ENCODE peak calls at places on chromosome 12, in nine cellular contexts. I, K, U, S, C, W, H, Q and F are unnamed samples. For H3K36me3, the result is how much of the 10 kb centered on the place peaks cover.

GRCh38 chr12:11765817-11766794 is 116.6 kb downstream of the ETV6 start:
- DNase-seq in W (no peak), H (peak), I (peak), K (no peak), C (peak), S (no peak), Q (no peak), U (no peak), F (no peak)

GRCh38 chr12:13864081-13864673 is 117.2 kb downstream of the GRIN2B start:
- DNase-seq in K (peak), Q (peak), W (peak), H (peak), C (peak), S (peak), U (peak), I (peak), F (peak)

GRCh38 chr12:11836282-11836963 is 186.9 kb downstream of the ETV6 start:
- DNase-seq in U (no peak), Q (no peak), H (peak), K (no peak), I (no peak), S (no peak), W (no peak), C (no peak), F (no peak)

GRCh38 chr12:13049816-13050215 is 5.6 kb downstream of the FAM234B start:
- DNase-seq in U (no peak), Q (no peak), S (no peak), C (no peak), K (no peak), H (no peak), I (peak), W (peak), F (no peak)

GRCh38 chr12:108622425-108622824 is 11.3 kb downstream of the SELPLG start:
- DNase-seq in Q (no peak), I (no peak), C (no peak), S (no peak), H (peak), K (no peak), W (peak), U (no peak), F (no peak)

GRCh38 chr12:90246673-90247072 is 538.0 kb upstream of the ATP2B1 start:
- DNase-seq in I (no peak), W (no peak), H (no peak), U (no peak), C (no peak), K (no peak), S (no peak), Q (no peak), F (no peak)

GRCh38 chr12:114481200-114481535 is 75.2 kb upstream of the TBX5 start:
- DNase-seq in C (no peak), H (no peak), Q (no peak), U (no peak), K (peak), I (no peak), W (no peak), S (no peak), F (no peak)

GRCh38 chr12:117188961-117189724 is 1.1 kb downstream of the FBXO21 start:
- DNase-seq in C (no peak), K (no peak), S (no peak), H (no peak), U (peak), I (peak), Q (no peak), W (peak), F (no peak)

GRCh38 chr12:1532796-1533195 is 61.6 kb downstream of the FBXL14 start:
- DNase-seq in C (no peak), W (no peak), I (no peak), Q (no peak), H (no peak), S (no peak), U (no peak), K (no peak), F (no peak)

GRCh38 chr12:29216797-29217583 is 67.9 kb downstream of the FAR2 start:
- DNase-seq in H (no peak), W (no peak), I (peak), Q (no peak), K (no peak), C (no peak), S (no peak), U (no peak), F (no peak)

GRCh38 chr12:1859643-1860042 is 39.3 kb downstream of the LRTM2 start:
- DNase-seq in S (no peak), C (no peak), H (no peak), Q (no peak), I (no peak), W (peak), U (peak), K (no peak), F (no peak)

GRCh38 chr12:14260011-14260993 is 105.2 kb upstream of the ATF7IP start:
- DNase-seq in H (peak), S (peak), U (peak), K (peak), W (peak), C (peak), I (peak), Q (peak), F (no peak)

GRCh38 chr12:9323144-9323681 is 115.0 kb upstream of the PZP start:
- DNase-seq in S (no peak), C (no peak), W (no peak), I (no peak), Q (no peak), H (no peak), U (no peak), K (no peak), F (no peak)

GRCh38 chr12:108648371-108648770 is 14.7 kb upstream of the SELPLG start:
- DNase-seq in K (no peak), C (no peak), U (no peak), H (no peak), S (no peak), I (no peak), W (no peak), Q (no peak), F (no peak)

GRCh38 chr12:24553259-24553658 is 395.6 kb downstream of the BCAT1 start:
- DNase-seq in H (no peak), C (no peak), I (no peak), K (no peak), Q (no peak), U (no peak), W (no peak), S (no peak), F (no peak)

GRCh38 chr12:118103231-118103600 is 595 bp downstream of the VSIG10 start:
- DNase-seq in H (no peak), U (peak), C (no peak), S (no peak), K (peak), W (no peak), I (peak), Q (no peak), F (no peak)

GRCh38 chr12:123250471-123251383 is 17.5 kb downstream of the MTRFR start:
- DNase-seq in U (peak), C (peak), Q (peak), K (no peak), W (no peak), S (peak), H (peak), I (peak), F (no peak)

GRCh38 chr12:111068281-111068680 is 147.9 kb upstream of the MYL2 start:
- DNase-seq in S (no peak), W (no peak), U (no peak), I (no peak), Q (no peak), K (peak), C (no peak), H (no peak), F (no peak)
- TF ChIP-seq CTCF in S (no peak), W (no peak), U (no peak), I (no peak), Q (no peak), K (no peak), C (no peak), H (no peak), F (no peak)

GRCh38 chr12:42145552-42146215 is 1.0 kb upstream of the GXYLT1 start:
- DNase-seq in S (no peak), Q (no peak), C (no peak), I (no peak), W (no peak), U (peak), K (peak), H (no peak), F (no peak)
- H3K4me3 ChIP-seq in S (no peak), Q (no peak), C (peak), I (peak), W (peak), U (peak), K (no peak), H (peak), F (peak)

GRCh38 chr12:4080213-4080612 is 193.3 kb upstream of the CCND2 start:
- DNase-seq in Q (no peak), K (no peak), C (no peak), U (no peak), S (no peak), W (no peak), I (no peak), H (no peak), F (no peak)
- H3K36me3 ChIP-seq in Q (under half), K (under half), C (under half), U (under half), S (under half), W (under half), I (under half), H (under half), F (under half)

GRCh38 chr12:43501705-43502104 is 50.3 kb downstream of the ADAMTS20 start:
- DNase-seq in H (no peak), Q (no peak), K (peak), C (no peak), I (peak), U (peak), S (no peak), W (peak), F (no peak)
- TF ChIP-seq CTCF in H (no peak), Q (peak), K (peak), C (no peak), I (peak), U (peak), S (peak), W (peak), F (no peak)

GRCh38 chr12:103736572-103736971 is 104.5 kb downstream of the NT5DC3 start:
- DNase-seq in S (no peak), Q (no peak), I (no peak), U (no peak), H (no peak), K (no peak), W (no peak), C (no peak), F (no peak)

GRCh38 chr12:103742349-103742784 is 98.7 kb downstream of the NT5DC3 start:
- DNase-seq in U (peak), H (no peak), C (peak), I (peak), Q (no peak), S (no peak), K (no peak), W (no peak), F (no peak)

GRCh38 chr12:103737881-103738280 is 103.2 kb downstream of the NT5DC3 start:
- DNase-seq in K (no peak), I (no peak), H (no peak), W (no peak), Q (no peak), U (no peak), S (no peak), C (no peak), F (no peak)

GRCh38 chr12:103743788-103744187 is 97.2 kb downstream of the NT5DC3 start:
- DNase-seq in Q (no peak), W (no peak), K (no peak), U (no peak), S (no peak), I (no peak), H (no peak), C (no peak), F (no peak)

DNA sequence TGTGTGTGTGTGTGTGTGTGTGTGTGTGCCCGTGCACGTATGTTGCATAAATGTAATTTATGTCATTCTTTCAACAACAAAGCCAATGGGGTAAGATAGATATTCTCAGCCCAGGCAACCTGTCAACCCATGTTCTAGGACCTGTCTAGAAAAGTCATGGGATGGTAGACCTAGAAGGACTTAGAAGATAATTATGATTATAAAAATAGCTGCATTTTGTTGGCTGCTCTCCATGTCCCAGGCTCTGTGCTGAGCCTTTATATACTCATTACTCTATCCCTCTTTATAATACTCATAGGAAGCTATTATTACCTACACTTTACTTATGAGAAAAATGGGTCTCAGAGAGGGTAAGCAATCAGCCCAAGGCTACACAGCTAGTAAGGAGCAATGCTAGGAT is 101.5 kb downstream of the NT5DC3 start:
- DNase-seq in W (no peak), U (no peak), K (no peak), H (no peak), Q (no peak), S (no peak), I (no peak), C (no peak), F (no peak)
- H3K4me3 ChIP-seq in W (no peak), U (no peak), K (no peak), H (no peak), Q (no peak), S (no peak), I (no peak), C (no peak), F (no peak)

GRCh38 chr12:104455594-104456416 is 943 bp upstream of the CHST11 start:
- DNase-seq in K (no peak), U (peak), Q (no peak), H (no peak), I (no peak), S (no peak), C (no peak), W (no peak), F (no peak)

GRCh38 chr12:104450700-104451099 is 6.0 kb upstream of the CHST11 start:
- DNase-seq in I (no peak), W (no peak), C (no peak), K (no peak), S (no peak), H (no peak), Q (no peak), U (no peak), F (no peak)

GRCh38 chr12:104454997-104455396 is 1.8 kb upstream of the CHST11 start:
- DNase-seq in H (no peak), C (no peak), K (no peak), Q (no peak), S (no peak), U (peak), I (peak), W (no peak), F (no peak)

GRCh38 chr12:104452046-104452445 is 4.7 kb upstream of the CHST11 start:
- DNase-seq in Q (no peak), W (no peak), I (no peak), K (no peak), H (no peak), S (no peak), C (no peak), U (no peak), F (no peak)

GRCh38 chr12:104453133-104453532 is 3.6 kb upstream of the CHST11 start:
- DNase-seq in I (no peak), C (no peak), Q (no peak), S (no peak), K (no peak), W (no peak), U (no peak), H (no peak), F (no peak)
- H3K36me3 ChIP-seq in I (under half), C (under half), Q (under half), S (under half), K (under half), W (under half), U (under half), H (under half), F (under half)

GRCh38 chr12:57009949-57010626 is 3.7 kb upstream of the ZBTB39 start:
- DNase-seq in S (no peak), U (no peak), W (no peak), I (no peak), Q (no peak), K (no peak), H (no peak), C (no peak), F (no peak)

GRCh38 chr12:57010627-57011224 is 4.4 kb upstream of the ZBTB39 start:
- DNase-seq in H (no peak), Q (no peak), W (no peak), C (no peak), K (no peak), U (no peak), S (no peak), I (no peak), F (no peak)

GRCh38 chr12:57011438-57012424 is 4.6 kb downstream of the TAC3 start:
- DNase-seq in H (no peak), S (no peak), U (no peak), I (no peak), W (no peak), C (no peak), K (no peak), Q (no peak), F (no peak)

GRCh38 chr12:57016348-57016747 is at the start of gene TAC3:
- DNase-seq in H (no peak), K (peak), S (no peak), Q (no peak), U (no peak), C (no peak), W (no peak), I (no peak), F (no peak)

GRCh38 chr12:57012600-57013465 is 3.5 kb downstream of the TAC3 start:
- DNase-seq in H (no peak), S (no peak), U (no peak), Q (no peak), C (no peak), I (no peak), W (no peak), K (no peak), F (no peak)
- TF ChIP-seq CTCF in H (no peak), S (no peak), U (no peak), Q (no peak), C (no peak), I (no peak), W (peak), K (no peak), F (no peak)

GRCh38 chr12:51943346-51943745 is 8.2 kb upstream of the ACVR1B start:
- DNase-seq in I (no peak), H (no peak), K (no peak), U (no peak), Q (no peak), C (no peak), W (no peak), S (no peak), F (no peak)

GRCh38 chr12:51941669-51942455 is 9.6 kb upstream of the ACVR1B start:
- DNase-seq in H (no peak), I (no peak), S (no peak), Q (no peak), W (no peak), C (no peak), K (no peak), U (no peak), F (no peak)

GRCh38 chr12:51938744-51939143 is 12.8 kb upstream of the ACVR1B start:
- DNase-seq in U (no peak), S (no peak), C (peak), W (no peak), I (no peak), Q (no peak), K (no peak), H (no peak), F (no peak)

GRCh38 chr12:51942501-51943000 is 8.9 kb upstream of the ACVR1B start:
- DNase-seq in I (no peak), U (no peak), H (no peak), W (no peak), Q (no peak), S (no peak), C (peak), K (no peak), F (no peak)

DNA sequence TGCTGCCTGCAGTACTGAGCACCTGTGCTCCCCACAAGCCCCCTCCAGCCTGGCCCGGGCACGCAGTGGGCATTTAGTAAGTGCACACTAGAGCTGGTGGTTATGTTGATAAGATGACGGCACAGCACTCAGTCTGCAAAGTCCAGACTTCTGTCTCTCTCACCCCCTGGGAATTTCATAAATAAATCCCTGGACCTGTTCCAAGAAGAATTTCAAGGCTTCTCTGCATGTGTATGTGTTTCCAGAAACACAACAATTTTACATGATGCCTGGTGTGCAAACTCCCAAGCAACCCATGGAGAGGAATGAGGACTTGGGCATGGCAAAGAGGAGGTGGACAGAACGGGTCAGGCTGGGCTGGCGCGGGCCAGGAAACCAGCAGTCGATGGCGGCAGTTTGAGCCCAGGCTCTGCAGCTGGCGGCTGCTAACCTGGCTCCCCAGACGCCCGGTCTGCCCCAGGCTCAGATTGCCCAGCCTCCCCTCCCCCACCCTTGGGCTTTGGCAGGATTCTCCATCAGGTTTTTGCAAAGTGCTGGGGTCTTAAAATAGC is 10.4 kb upstream of the ACVR1B start:
- DNase-seq in K (peak), S (no peak), C (no peak), H (no peak), W (peak), Q (no peak), I (no peak), U (no peak), F (no peak)
- H3K4me3 ChIP-seq in K (no peak), S (no peak), C (no peak), H (no peak), W (no peak), Q (no peak), I (no peak), U (no peak), F (no peak)

GRCh38 chr12:57795354-57795753 is 12.8 kb downstream of the TSFM start:
- DNase-seq in K (no peak), H (no peak), C (no peak), I (no peak), Q (no peak), S (no peak), U (peak), W (no peak), F (no peak)

GRCh38 chr12:57797938-57798337 is 15.4 kb downstream of the TSFM start:
- DNase-seq in C (no peak), K (no peak), H (no peak), U (no peak), Q (no peak), S (no peak), W (no peak), I (no peak), F (no peak)

GRCh38 chr12:57796996-57797395 is 14.4 kb downstream of the TSFM start:
- DNase-seq in I (no peak), S (no peak), K (no peak), C (no peak), H (no peak), W (no peak), U (no peak), Q (no peak), F (no peak)

GRCh38 chr12:57793920-57794319 is 11.3 kb downstream of the TSFM start:
- DNase-seq in S (no peak), C (no peak), I (peak), K (no peak), W (peak), Q (no peak), H (no peak), U (peak), F (no peak)
- H3K36me3 ChIP-seq in S (half or more), C (under half), I (under half), K (half or more), W (under half), Q (under half), H (half or more), U (under half), F (under half)